ENCODE peak calls at places on chromosomes 4 and X, in eight cellular contexts. X is AG04449; Z is NCI-H1092; V is NCI-H69; E is CD8-positive, alpha-beta T cell; D is activated CD4-positive, alpha-beta memory T cell treated with anti-CD3 and anti-CD28 coated beads, Interleukin-2, amount 10 ng/mL, durations not matched to agents 7 days and 5 days; U is NCI-H1105; H is mesenchymal stem cell. I is an unnamed sample.

GRCh38 chr4:42750091-42750490 is 93.2 kb upstream of the ATP8A1 start:
- DNase-seq in V (no peak), U (no peak), H (no peak), Z (peak; percentile 19), D (no peak), E (peak; percentile 2), X (no peak), I (no peak)

GRCh38 chr4:73761856-73762255 is 21.5 kb downstream of the CXCL8 start:
- DNase-seq in H (no peak), E (no peak), X (no peak), U (no peak), Z (no peak), D (no peak), V (no peak), I (no peak)

GRCh38 chr4:167274346-167274745 is 40.1 kb upstream of the SPOCK3 start:
- DNase-seq in H (peak; percentile 23), Z (no peak), V (no peak), E (no peak), U (no peak), X (peak; percentile 33), D (no peak), I (no peak)

GRCh38 chr4:96887857-96888256 is 1048.0 kb downstream of the PDHA2 start:
- DNase-seq in D (no peak), V (no peak), U (no peak), X (no peak), H (no peak), E (no peak), Z (no peak), I (no peak)

GRCh38 chr4:147799986-147800555 is 68.2 kb downstream of the ARHGAP10 start:
- DNase-seq in D (peak; percentile 80), Z (no peak), U (no peak), E (peak; percentile 30), H (peak; percentile 66), X (no peak), V (no peak), I (peak; percentile 64)

GRCh38 chr4:2489841-2490552 is 21.1 kb downstream of the RNF4 start:
- DNase-seq in E (no peak), H (no peak), D (no peak), Z (no peak), X (no peak), U (no peak), V (no peak), I (no peak)

GRCh38 chrX:107117993-107118321 is 665 bp downstream of the RBM41 start:
- DNase-seq in U (no peak), X (no peak), H (peak; percentile 9), E (no peak), V (no peak), Z (no peak), D (no peak), I (no peak)

GRCh38 chr4:75696036-75696435 is 22.8 kb upstream of the G3BP2 start:
- DNase-seq in E (peak; percentile 24), D (no peak), Z (no peak), U (no peak), H (peak; percentile 55), X (no peak), V (no peak), I (no peak)

GRCh38 chr4:52892880-52893279 is 30.8 kb downstream of the RASL11B start:
- DNase-seq in E (no peak), D (no peak), X (no peak), Z (no peak), H (peak; percentile 19), U (no peak), V (no peak), I (no peak)

GRCh38 chrX:21412883-21413282 is 38.7 kb downstream of the CNKSR2 start:
- DNase-seq in D (no peak), Z (no peak), U (no peak), X (no peak), V (no peak), H (peak; percentile 26), E (no peak), I (no peak)

GRCh38 chr4:73726000-73726399 is 14.4 kb upstream of the CXCL8 start:
- DNase-seq in U (no peak), X (peak; percentile 74), V (no peak), Z (no peak), H (peak; percentile 93), E (no peak), D (no peak), I (no peak)

GRCh38 chrX:105229146-105229545 is 8.7 kb upstream of the TEX13A start:
- DNase-seq in X (no peak), E (no peak), U (no peak), D (no peak), Z (no peak), V (no peak), H (no peak), I (no peak)

GRCh38 chrX:56233100-56233499 is 944 bp downstream of the KLF8 start:
- DNase-seq in U (no peak), H (no peak), X (no peak), Z (no peak), E (no peak), D (no peak), V (no peak), I (no peak)

GRCh38 chr4:53592128-53592527 is 842 bp upstream of the LNX1 start:
- DNase-seq in H (peak; percentile 84), X (no peak), Z (no peak), V (peak; percentile 80), U (no peak), D (no peak), E (no peak), I (no peak)

GRCh38 chr4:13492752-13493151 is 8.6 kb upstream of the RAB28 start:
- DNase-seq in Z (no peak), H (no peak), E (no peak), V (no peak), X (no peak), D (no peak), U (no peak), I (no peak)

GRCh38 chr4:175147233-175147632 is 229.1 kb downstream of the ADAM29 start:
- DNase-seq in V (no peak), E (no peak), Z (no peak), D (no peak), H (no peak), U (no peak), X (no peak), I (no peak)

GRCh38 chrX:56382278-56382677 is 150.1 kb downstream of the KLF8 start:
- DNase-seq in V (no peak), X (no peak), U (no peak), D (peak; percentile 19), E (no peak), Z (no peak), H (no peak), I (no peak)

GRCh38 chrX:7218321-7219152 is 70.6 kb upstream of the PUDP start:
- DNase-seq in V (no peak), E (no peak), Z (no peak), H (no peak), U (no peak), X (no peak), D (no peak), I (no peak)

I was measured in DND-41.